ENCODE peak calls at places on chromosomes 7 and 10, in five cellular contexts. L, D, Z, H and N are unnamed samples.

GRCh38 chr7:6237730-6238129 is 34.7 kb downstream of the CYTH3 start:
- DNase-seq in L (no peak), Z (no peak), H (no peak), D (no peak), N (no peak)

GRCh38 chr10:14665304-14665703 is 109.4 kb downstream of the FAM107B start:
- DNase-seq in H (no peak), L (no peak), D (peak; percentile 63), Z (no peak), N (no peak)

GRCh38 chr7:113664867-113665266 is 253.9 kb downstream of the PPP1R3A start:
- DNase-seq in Z (no peak), L (no peak), H (no peak), D (no peak), N (no peak)

GRCh38 chr10:127368937-127369336 is 172.5 kb upstream of the INSYN2A start:
- DNase-seq in D (no peak), L (no peak), H (no peak), Z (no peak), N (no peak)

GRCh38 chr7:30893357-30893756 is 18.3 kb upstream of the AQP1 start:
- DNase-seq in Z (no peak), L (no peak), D (peak; percentile 87), H (peak; percentile 94), N (no peak)

GRCh38 chr10:128498746-128499145 is 372.5 kb upstream of the MKI67 start:
- DNase-seq in H (peak; percentile 70), L (no peak), D (no peak), Z (no peak), N (no peak)

GRCh38 chr7:2307690-2308107 is 6.5 kb downstream of the SNX8 start:
- DNase-seq in L (no peak), D (no peak), Z (no peak), H (no peak), N (no peak)

GRCh38 chr10:77983384-77984341 is 45.7 kb downstream of the POLR3A start:
- DNase-seq in Z (no peak), D (peak; percentile 62), H (peak; percentile 70), L (no peak), N (peak; percentile 26)

GRCh38 chr7:124480074-124480820 is 285.3 kb downstream of the GPR37 start:
- DNase-seq in L (no peak), H (no peak), Z (no peak), D (no peak), N (no peak)

GRCh38 chr10:114043532-114044250 is at the start of gene ADRB1:
- DNase-seq in Z (no peak), H (peak; percentile 85), L (peak; percentile 77), D (no peak), N (no peak)

GRCh38 chr10:124521429-124521871 is 59.8 kb downstream of the LHPP start:
- DNase-seq in L (peak; percentile 82), Z (no peak), D (no peak), H (peak; percentile 67), N (no peak)

GRCh38 chr10:82213784-82214183 is 338.8 kb downstream of the NRG3 start:
- DNase-seq in H (no peak), L (no peak), D (no peak), Z (no peak), N (no peak)

GRCh38 chr10:32256613-32257437 is 90.1 kb downstream of the EPC1 start:
- DNase-seq in H (peak; percentile 57), Z (peak; percentile 29), L (peak; percentile 44), D (peak; percentile 57), N (no peak)

GRCh38 chr7:30146127-30146612 is 11.4 kb downstream of the MTURN start:
- DNase-seq in D (peak; percentile 24), H (no peak), L (no peak), Z (no peak), N (no peak)

GRCh38 chr10:46288601-46289206 is 1.9 kb downstream of the ANTXRL start:
- DNase-seq in Z (no peak), D (no peak), H (no peak), L (no peak), N (no peak)

DNA sequence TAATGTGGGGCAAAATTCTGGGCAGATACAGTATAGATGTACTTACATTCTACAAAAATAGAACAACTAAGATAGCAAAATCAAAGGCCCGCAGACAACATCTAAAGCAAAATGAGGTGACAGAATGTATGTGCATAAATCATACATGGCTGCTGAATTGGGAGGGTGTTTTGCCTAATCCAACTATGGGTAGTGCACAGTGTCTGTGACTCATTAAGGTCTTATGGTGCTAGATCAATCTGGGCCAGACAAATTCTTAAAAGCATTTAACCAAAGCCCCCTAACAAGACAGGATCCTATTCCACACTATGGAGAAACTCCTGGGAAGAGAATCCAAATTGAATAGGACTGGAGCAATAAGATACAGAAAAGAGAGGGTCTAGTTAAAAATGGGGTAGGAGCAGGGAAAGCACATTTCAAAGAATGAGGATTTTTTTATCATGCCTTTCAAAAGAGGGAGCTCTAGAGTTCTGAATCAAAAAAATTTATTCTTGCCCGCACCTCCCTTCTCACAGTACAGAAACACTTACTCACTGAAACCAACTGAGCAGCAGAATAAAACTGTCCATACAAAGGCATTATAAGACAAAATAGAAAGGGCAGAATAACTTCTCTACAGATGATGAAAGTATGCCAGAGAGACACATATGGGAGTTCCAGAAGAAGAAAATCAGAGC is 181.3 kb downstream of the RNLS start:
- DNase-seq in L (no peak), Z (no peak), D (peak; percentile 60), H (peak; percentile 41), N (no peak)
- TF ChIP-seq CTCF in L (peak; percentile 7), Z (no peak), D (peak; percentile 50), H (peak; percentile 50), N (peak; percentile 23)

GRCh38 chr7:1053002-1053411 is 8.7 kb downstream of the GPR146 start:
- DNase-seq in H (no peak), L (no peak), D (no peak), Z (no peak), N (no peak)

GRCh38 chr7:1055491-1056005 is 11.2 kb downstream of the GPR146 start:
- DNase-seq in H (no peak), D (no peak), Z (no peak), L (no peak), N (no peak)

GRCh38 chr7:1055084-1055450 is 10.7 kb downstream of the GPR146 start:
- DNase-seq in Z (no peak), D (peak; percentile 78), L (peak; percentile 68), H (no peak), N (no peak)

GRCh38 chr7:1053816-1054370 is 9.5 kb downstream of the GPR146 start:
- DNase-seq in Z (no peak), L (no peak), H (no peak), D (no peak), N (no peak)

GRCh38 chr7:1054438-1055083 is 10.2 kb downstream of the GPR146 start:
- DNase-seq in L (no peak), D (no peak), Z (no peak), H (no peak), N (no peak)
- H3K4me3 ChIP-seq in L (peak overlapping the region; percentile 54), D (no peak overlapping the region), Z (no peak overlapping the region), H (no peak overlapping the region), N (no peak overlapping the region)

DNA sequence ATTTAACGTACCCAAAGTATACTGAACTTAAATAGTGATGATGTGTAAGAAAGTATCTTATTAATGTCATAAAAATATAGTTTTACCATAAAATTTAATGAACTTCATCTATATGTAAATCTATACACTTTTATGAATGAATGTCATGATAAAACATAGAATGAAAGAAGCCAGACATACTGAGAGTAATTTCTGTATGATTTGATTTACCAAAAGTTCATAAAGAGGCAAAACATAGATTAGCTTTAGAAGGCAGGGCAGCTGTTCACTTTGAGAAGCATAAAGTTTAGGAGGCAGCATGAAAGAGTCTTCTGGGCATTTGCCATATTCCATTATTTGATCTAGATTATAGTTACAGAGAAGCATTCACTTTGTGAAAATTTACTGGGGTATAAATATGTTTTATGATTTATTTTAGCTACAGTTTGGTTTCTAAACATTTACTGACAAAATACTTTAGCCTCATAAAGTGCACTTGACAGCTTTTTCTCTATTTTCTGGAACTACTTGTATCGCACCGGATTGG is 487.2 kb downstream of the ANKRD7 start:
- DNase-seq in H (no peak), D (no peak), Z (no peak), L (no peak), N (no peak)
- TF ChIP-seq CTCF in H (no peak), D (no peak), Z (no peak), L (no peak), N (no peak)

DNA sequence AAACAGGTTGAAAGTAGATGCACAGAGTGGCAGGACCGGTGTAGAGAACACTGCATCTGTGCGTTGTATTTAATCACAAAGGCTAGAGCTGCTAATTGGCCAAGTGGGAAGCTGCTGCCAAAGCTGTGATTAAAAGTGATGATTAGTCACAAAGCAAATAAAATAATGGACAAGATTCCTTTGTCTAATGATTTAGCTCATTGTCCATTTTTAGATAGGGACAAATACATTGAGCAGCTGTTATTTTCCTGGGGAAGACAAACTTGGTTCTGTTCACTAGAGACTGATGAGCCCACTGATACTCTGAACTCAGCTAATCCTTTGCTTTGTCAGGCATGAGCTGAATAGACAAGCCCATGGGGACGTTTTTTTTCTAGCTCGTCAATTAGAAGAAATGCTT is 19.7 kb downstream of the UBE3C start:
- DNase-seq in L (no peak), H (peak; percentile 43), D (no peak), Z (no peak), N (no peak)
- H3K4me3 ChIP-seq in L (no peak overlapping the region), H (no peak overlapping the region), D (no peak overlapping the region), Z (no peak overlapping the region), N (no peak overlapping the region)